ENCODE peak calls at places on chromosomes 3 and 15, in four cellular contexts. One of them, this sample, is unnamed.

GRCh38 chr3:16917256-16917935 is 32.6 kb downstream of the PLCL2 start:
- DNase-seq in RWPE1: no peak
- DNase-seq in brain microvascular endothelial cell: peak; percentile 52
- DNase-seq in posterior cingulate gyrus: no peak
- DNase-seq in this sample: peak; percentile 6

GRCh38 chr3:110969229-110970211 is 102.1 kb upstream of the NECTIN3 start:
- DNase-seq in RWPE1: no peak
- DNase-seq in brain microvascular endothelial cell: no peak
- DNase-seq in posterior cingulate gyrus: no peak
- DNase-seq in this sample: no peak

GRCh38 chr15:39666671-39667070 is 85.8 kb downstream of the THBS1 start:
- DNase-seq in RWPE1: no peak
- DNase-seq in brain microvascular endothelial cell: peak; percentile 20
- DNase-seq in posterior cingulate gyrus: no peak
- DNase-seq in this sample: no peak

GRCh38 chr3:130276203-130276803 is 69.2 kb upstream of the COL6A5 start:
- DNase-seq in RWPE1: peak; percentile 64
- DNase-seq in brain microvascular endothelial cell: peak; percentile 59
- DNase-seq in posterior cingulate gyrus: no peak
- DNase-seq in this sample: peak; percentile 66

GRCh38 chr3:149448331-149448831 is 26.1 kb upstream of the TM4SF4 start:
- DNase-seq in RWPE1: peak; percentile 38
- DNase-seq in brain microvascular endothelial cell: peak; percentile 56
- DNase-seq in posterior cingulate gyrus: no peak
- DNase-seq in this sample: peak; percentile 64

GRCh38 chr3:71753716-71754609 is at the start of gene GPR27:
- DNase-seq in RWPE1: peak; percentile 10
- DNase-seq in brain microvascular endothelial cell: no peak
- DNase-seq in posterior cingulate gyrus: peak; percentile 76
- DNase-seq in this sample: peak; percentile 27

GRCh38 chr15:58564967-58565366 is 133.2 kb downstream of the LIPC start:
- DNase-seq in RWPE1: no peak
- DNase-seq in brain microvascular endothelial cell: no peak
- DNase-seq in posterior cingulate gyrus: no peak
- DNase-seq in this sample: no peak

GRCh38 chr15:99451484-99451883 is 114.3 kb upstream of the MEF2A start:
- DNase-seq in RWPE1: no peak
- DNase-seq in brain microvascular endothelial cell: no peak
- DNase-seq in posterior cingulate gyrus: no peak
- DNase-seq in this sample: no peak

GRCh38 chr15:67501177-67501835 is 19.6 kb upstream of the C15orf61 start:
- DNase-seq in RWPE1: peak; percentile 11
- DNase-seq in brain microvascular endothelial cell: no peak
- DNase-seq in posterior cingulate gyrus: no peak
- DNase-seq in this sample: peak; percentile 25

GRCh38 chr15:60134609-60135008 is 130.5 kb downstream of the FOXB1 start:
- DNase-seq in RWPE1: no peak
- DNase-seq in brain microvascular endothelial cell: no peak
- DNase-seq in posterior cingulate gyrus: no peak
- DNase-seq in this sample: peak; percentile 24

GRCh38 chr15:60243769-60244168 is 154.0 kb downstream of the ANXA2 start:
- DNase-seq in RWPE1: no peak
- DNase-seq in brain microvascular endothelial cell: no peak
- DNase-seq in posterior cingulate gyrus: no peak
- DNase-seq in this sample: no peak

GRCh38 chr3:71489315-71489761 is 94.2 kb downstream of the FOXP1 start:
- DNase-seq in RWPE1: no peak
- DNase-seq in brain microvascular endothelial cell: no peak
- DNase-seq in posterior cingulate gyrus: no peak
- DNase-seq in this sample: no peak

GRCh38 chr3:124057453-124057852 is 65.5 kb upstream of the ROPN1 start:
- DNase-seq in RWPE1: no peak
- DNase-seq in brain microvascular endothelial cell: no peak
- DNase-seq in posterior cingulate gyrus: no peak
- DNase-seq in this sample: no peak

GRCh38 chr3:11545186-11545851 is 98.4 kb downstream of the VGLL4 start:
- DNase-seq in RWPE1: no peak
- DNase-seq in brain microvascular endothelial cell: no peak
- DNase-seq in posterior cingulate gyrus: no peak
- DNase-seq in this sample: no peak

GRCh38 chr3:172568713-172569112 is 45.5 kb upstream of the TNFSF10 start:
- DNase-seq in RWPE1: no peak
- DNase-seq in brain microvascular endothelial cell: no peak
- DNase-seq in posterior cingulate gyrus: no peak
- DNase-seq in this sample: no peak

GRCh38 chr3:123702720-123703119 is 117.9 kb upstream of the HACD2 start:
- DNase-seq in RWPE1: no peak
- DNase-seq in brain microvascular endothelial cell: no peak
- DNase-seq in posterior cingulate gyrus: no peak
- DNase-seq in this sample: no peak

GRCh38 chr3:146050700-146051099 is 110.3 kb downstream of the PLOD2 start:
- DNase-seq in RWPE1: no peak
- DNase-seq in brain microvascular endothelial cell: no peak
- DNase-seq in posterior cingulate gyrus: no peak
- DNase-seq in this sample: no peak

GRCh38 chr3:34782876-34783275 is 856.4 kb upstream of the ARPP21 start:
- DNase-seq in RWPE1: no peak
- DNase-seq in brain microvascular endothelial cell: no peak
- DNase-seq in posterior cingulate gyrus: no peak
- DNase-seq in this sample: no peak

GRCh38 chr3:186510374-186511079 is 33.7 kb downstream of the CRYGS start:
- DNase-seq in RWPE1: peak; percentile 44
- DNase-seq in brain microvascular endothelial cell: no peak
- DNase-seq in posterior cingulate gyrus: no peak
- DNase-seq in this sample: no peak

GRCh38 chr3:56923546-56924224 is 121.9 kb upstream of the ARHGEF3 start:
- DNase-seq in RWPE1: peak; percentile 38
- DNase-seq in brain microvascular endothelial cell: peak; percentile 22
- DNase-seq in posterior cingulate gyrus: no peak
- DNase-seq in this sample: peak; percentile 50

GRCh38 chr3:53104762-53105161 is 25.5 kb downstream of the RFT1 start:
- DNase-seq in RWPE1: no peak
- DNase-seq in brain microvascular endothelial cell: no peak
- DNase-seq in posterior cingulate gyrus: no peak
- DNase-seq in this sample: no peak

GRCh38 chr3:134392336-134392983 is 18.2 kb upstream of the AMOTL2 start:
- DNase-seq in RWPE1: no peak
- DNase-seq in brain microvascular endothelial cell: no peak
- DNase-seq in posterior cingulate gyrus: no peak
- DNase-seq in this sample: no peak

This sample was measured in MCF 10A.